ENCODE peak calls at places on chromosomes 2 and 18, in four cellular contexts. Y, M, J and K are unnamed samples.

GRCh38 chr2:70248810-70249438 is 496 bp upstream of the TIA1 start:
- DNase-seq in Y (no peak), M (peak; percentile 64), J (no peak), K (no peak)

GRCh38 chr2:127563458-127564428 is 28.3 kb downstream of the MYO7B start:
- DNase-seq in Y (peak; percentile 82), M (no peak), J (no peak), K (peak; percentile 93)

GRCh38 chr2:32009479-32010256 is 1.1 kb downstream of the MEMO1 start:
- DNase-seq in Y (peak; percentile 69), M (no peak), J (peak; percentile 46), K (peak; percentile 59)

GRCh38 chr2:212619954-212620353 is 81.4 kb upstream of the ERBB4 start:
- DNase-seq in Y (no peak), M (peak; percentile 4), J (no peak), K (no peak)

GRCh38 chr2:131077966-131078365 is 15.3 kb downstream of the FAM168B start:
- DNase-seq in Y (no peak), M (no peak), J (no peak), K (no peak)

GRCh38 chr2:145339646-145340045 is 819.7 kb upstream of the ZEB2 start:
- DNase-seq in Y (no peak), M (no peak), J (no peak), K (no peak)

GRCh38 chr2:19542796-19543195 is 184.4 kb upstream of the OSR1 start:
- DNase-seq in Y (no peak), M (no peak), J (no peak), K (no peak)

GRCh38 chr18:37294951-37295350 is 270.6 kb downstream of the CELF4 start:
- DNase-seq in Y (no peak), M (no peak), J (no peak), K (peak; percentile 17)

DNA sequence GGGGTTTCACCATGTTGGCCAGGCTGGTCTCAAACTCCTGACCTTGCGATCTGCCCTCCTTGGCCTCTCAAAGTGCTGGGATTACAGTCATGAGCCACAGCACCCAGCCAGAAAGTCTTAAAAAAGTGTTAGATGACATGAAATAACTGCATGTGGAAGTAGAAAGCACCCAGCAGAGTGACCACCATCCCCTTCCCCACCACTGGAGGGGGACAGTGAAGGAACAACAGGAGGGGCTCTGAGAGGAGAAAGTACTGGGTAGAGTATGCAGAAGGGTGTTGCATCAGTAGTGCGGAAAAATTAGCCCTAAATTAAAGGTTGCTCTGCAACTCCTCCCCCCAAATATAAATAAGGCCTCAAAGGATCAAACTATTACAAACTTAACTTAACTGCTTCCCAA is 230.5 kb downstream of the ZNF521 start:
- DNase-seq in Y (no peak), M (no peak), J (no peak), K (no peak)
- H3K4me3 ChIP-seq in Y (no peak overlapping the region), M (no peak overlapping the region), J (no peak overlapping the region), K (no peak overlapping the region)

GRCh38 chr2:228410051-228410450 is 228.6 kb upstream of the SPHKAP start:
- DNase-seq in Y (no peak), M (no peak), J (no peak), K (no peak)

GRCh38 chr2:228407821-228408220 is 226.3 kb upstream of the SPHKAP start:
- DNase-seq in Y (no peak), M (no peak), J (no peak), K (no peak)

GRCh38 chr2:228409493-228409892 is 228.0 kb upstream of the SPHKAP start:
- DNase-seq in Y (no peak), M (no peak), J (no peak), K (no peak)

DNA sequence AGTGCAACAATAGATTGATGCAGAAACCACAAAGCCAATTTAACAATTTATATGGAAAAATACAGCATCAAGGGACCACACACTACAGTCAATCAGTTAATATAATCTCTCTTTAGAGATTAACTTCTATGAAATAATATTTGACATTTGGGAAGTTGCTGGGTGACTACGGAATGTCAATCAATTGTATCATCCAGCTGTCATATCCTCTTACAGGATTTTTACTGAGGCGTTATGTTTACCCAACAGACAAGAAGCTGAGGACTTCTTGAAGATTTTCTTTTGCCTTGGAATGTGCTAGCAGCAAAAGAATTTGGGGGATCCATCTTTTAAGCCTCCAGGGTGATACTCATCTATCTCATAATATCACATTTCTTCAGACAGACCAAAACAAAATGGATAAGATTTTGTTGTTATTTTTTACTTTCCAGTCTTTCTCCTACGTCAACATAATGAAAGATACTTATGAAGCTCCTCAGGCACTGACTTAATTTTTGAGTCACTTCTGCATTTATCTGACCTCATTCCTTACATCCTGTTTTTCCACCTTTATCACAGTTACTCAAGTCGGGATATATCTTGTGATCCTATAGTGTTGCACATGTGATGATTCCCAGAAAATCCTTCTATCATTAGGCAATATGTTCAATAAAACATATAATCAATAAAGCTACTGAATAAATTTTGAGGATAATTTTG is 227.2 kb upstream of the SPHKAP start:
- DNase-seq in Y (no peak), M (no peak), J (no peak), K (no peak)
- TF ChIP-seq CTCF in Y (no peak), M (no peak), J (no peak), K (no peak)

DNA sequence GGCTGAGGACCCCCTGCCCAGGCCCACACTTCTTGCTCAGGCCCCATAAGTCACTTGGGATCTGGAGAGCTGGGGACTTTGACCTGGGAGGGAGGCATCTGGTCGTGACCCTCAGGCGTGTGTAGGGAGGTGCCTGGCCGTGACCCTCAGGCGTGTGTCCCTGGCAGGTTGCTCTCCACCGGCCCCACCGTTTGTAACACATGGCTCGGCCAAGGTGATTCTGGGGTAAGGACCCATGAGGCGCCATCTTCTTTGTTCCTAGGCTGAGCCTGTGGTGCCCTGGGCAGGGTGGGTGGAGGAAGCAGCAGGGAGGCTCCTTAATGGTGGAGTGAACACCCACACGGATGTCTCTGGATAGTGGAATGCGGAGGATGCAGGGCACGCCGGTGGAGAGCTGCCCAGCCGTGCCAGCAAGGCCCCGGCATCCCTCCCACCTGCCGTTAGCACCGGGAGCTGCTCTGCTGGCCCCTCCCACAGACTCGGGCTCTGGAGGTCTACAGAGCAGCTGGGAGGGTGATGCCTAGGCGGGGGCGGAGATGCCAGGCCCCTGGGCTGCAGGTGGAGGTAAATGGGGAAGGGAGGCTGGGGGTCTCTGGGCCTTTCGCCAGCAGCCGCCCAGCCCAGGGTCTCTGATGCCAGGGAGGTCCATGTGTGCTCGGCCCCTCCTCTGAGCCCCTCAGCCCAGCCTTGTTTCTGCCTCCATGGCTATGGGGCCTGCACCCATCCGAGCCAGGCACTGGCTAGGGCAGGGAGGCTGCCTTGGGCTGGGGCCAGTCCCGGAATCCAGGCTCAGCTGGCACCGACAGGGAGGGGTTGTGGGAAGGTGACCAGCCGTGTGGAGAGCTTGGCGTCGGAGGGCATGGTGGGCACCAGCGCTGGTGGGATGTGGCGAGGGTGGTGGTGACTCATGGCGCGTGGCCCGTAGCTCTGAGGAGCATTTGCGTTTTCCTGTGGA is 1.1 kb upstream of the GAL3ST2 start:
- DNase-seq in Y (no peak), M (no peak), J (no peak), K (no peak)
- H3K4me3 ChIP-seq in Y (no peak overlapping the region), M (no peak overlapping the region), J (no peak overlapping the region), K (no peak overlapping the region)

GRCh38 chr2:28335666-28336065 is 57.0 kb upstream of the FOSL2 start:
- DNase-seq in Y (no peak), M (no peak), J (no peak), K (no peak)
- TF ChIP-seq CTCF in Y (no peak), M (no peak), J (no peak), K (no peak)